ENCODE peak calls at places on chromosomes 3 and 15, in seven cellular contexts. M is T47D, T is HEK293T, U is HepG2, H is left ventricle myocardium inferior, N is iris pigment epithelial cell, P is NCI-H2081. L is an unnamed sample.

GRCh38 chr3:105369501-105370371 is 3.0 kb downstream of the ALCAM start:
- DNase-seq in M (no peak), T (peak), U (peak), H (peak), N (peak), P (peak), L (peak)

GRCh38 chr3:142124243-142124642 is 25.1 kb downstream of the TFDP2 start:
- DNase-seq in M (no peak), T (no peak), U (no peak), H (no peak), N (no peak), P (no peak), L (no peak)

GRCh38 chr3:158458464-158458863 is 112.5 kb upstream of the MLF1 start:
- DNase-seq in M (no peak), T (no peak), U (no peak), H (no peak), N (no peak), P (no peak), L (no peak)

GRCh38 chr15:35958021-35958420 is 412.1 kb upstream of the DPH6 start:
- DNase-seq in M (no peak), T (no peak), U (no peak), H (no peak), N (peak), P (peak), L (no peak)

GRCh38 chr15:25022233-25022632 is 67.4 kb downstream of the SNRPN start:
- DNase-seq in M (no peak), T (no peak), U (no peak), H (no peak), N (peak), P (no peak), L (no peak)

GRCh38 chr15:68557469-68558317 is 21.1 kb upstream of the CORO2B start:
- DNase-seq in M (no peak), T (no peak), U (no peak), H (no peak), N (no peak), P (no peak), L (no peak)

GRCh38 chr15:45132844-45133560 is 3.2 kb downstream of the DUOX1 start:
- DNase-seq in M (no peak), T (no peak), U (no peak), H (no peak), N (no peak), P (no peak), L (no peak)

GRCh38 chr15:63879211-63879610 is 45.5 kb upstream of the HERC1 start:
- DNase-seq in M (no peak), T (no peak), U (no peak), H (no peak), N (no peak), P (no peak), L (no peak)

GRCh38 chr3:119810018-119810435 is 28.1 kb downstream of the NR1I2 start:
- DNase-seq in M (no peak), T (no peak), U (no peak), H (peak), N (peak), P (no peak), L (no peak)

L was measured in HT-29.